ENCODE peak calls at places on chromosomes 4 and X, in nine cellular contexts. I is transverse colon, Z is heart right ventricle, U is ovary, A is spleen, S is bronchial epithelial cell, P is epithelial cell of esophagus, M is AG10803, G is fibroblast of the aortic adventitia. Q is an unnamed sample.

GRCh38 chr4:121669163-121669550 is 27.6 kb downstream of the ANXA5 start:
- DNase-seq in S (no peak), U (no peak), A (no peak), M (peak; percentile 55), Z (no peak), G (peak; percentile 75), P (no peak), I (no peak), Q (no peak)

GRCh38 chr4:38133711-38134480 is 173.7 kb downstream of the PTTG2 start:
- DNase-seq in Z (no peak), G (no peak), M (peak; percentile 24), P (no peak), A (no peak), I (no peak), S (no peak), U (no peak), Q (no peak)

GRCh38 chr4:52713456-52713937 is 37.7 kb downstream of the ERVMER34-1 start:
- DNase-seq in G (no peak), A (no peak), Z (no peak), U (no peak), S (no peak), M (no peak), I (no peak), P (no peak), Q (no peak)

GRCh38 chr4:140829825-140830224 is 73.6 kb upstream of the TBC1D9 start:
- DNase-seq in G (no peak), A (no peak), M (no peak), Z (no peak), S (no peak), U (no peak), I (no peak), P (no peak), Q (peak; percentile 75)

GRCh38 chr4:180665994-180666818 is 1577.0 kb upstream of the TENM3 start:
- DNase-seq in P (peak; percentile 75), Z (peak; percentile 6), U (no peak), M (peak; percentile 31), A (no peak), I (no peak), S (peak; percentile 33), G (peak; percentile 32), Q (no peak)

GRCh38 chrX:34656842-34657780 is at the start of gene TMEM47:
- DNase-seq in A (peak; percentile 73), S (peak; percentile 53), Z (peak; percentile 73), I (peak; percentile 71), U (peak; percentile 79), P (peak; percentile 54), G (peak; percentile 66), M (peak; percentile 83), Q (no peak)

GRCh38 chrX:1592128-1592862 is 891 bp downstream of the AKAP17A start:
- DNase-seq in P (peak; percentile 36), U (peak; percentile 66), I (peak; percentile 38), M (no peak), S (peak; percentile 21), A (peak; percentile 90), G (peak; percentile 19), Z (no peak), Q (no peak)

GRCh38 chr4:14218641-14219040 is 591.1 kb upstream of the BOD1L1 start:
- DNase-seq in G (no peak), S (peak; percentile 7), P (peak; percentile 56), A (no peak), I (no peak), Z (peak; percentile 6), M (no peak), U (no peak), Q (no peak)

GRCh38 chr4:1731180-1731579 is 9.9 kb downstream of the TACC3 start:
- DNase-seq in M (no peak), A (peak; percentile 74), S (peak; percentile 86), U (no peak), G (no peak), I (no peak), P (peak; percentile 85), Z (no peak), Q (no peak)

GRCh38 chrX:149518236-149518635 is 13.1 kb upstream of the IDS start:
- DNase-seq in A (no peak), P (no peak), I (no peak), U (no peak), S (no peak), G (no peak), Z (no peak), M (no peak), Q (no peak)

GRCh38 chrX:79259073-79259689 is 108.0 kb downstream of the ITM2A start:
- DNase-seq in I (no peak), A (no peak), Z (peak; percentile 16), G (no peak), M (no peak), U (no peak), S (no peak), P (no peak), Q (peak; percentile 90)

GRCh38 chr4:176939445-176939844 is 146.7 kb upstream of the VEGFC start:
- DNase-seq in U (no peak), A (no peak), G (no peak), S (no peak), I (no peak), Z (no peak), M (peak; percentile 41), P (peak; percentile 3), Q (no peak)

GRCh38 chr4:33160126-33160525 is 2440.0 kb downstream of the PCDH7 start:
- DNase-seq in G (peak; percentile 59), U (no peak), M (peak; percentile 55), S (peak; percentile 13), P (peak; percentile 46), Z (no peak), I (no peak), A (no peak), Q (no peak)

GRCh38 chrX:21355831-21356230 is 18.4 kb upstream of the CNKSR2 start:
- DNase-seq in Z (no peak), G (no peak), S (no peak), P (no peak), I (no peak), M (no peak), U (no peak), A (no peak), Q (no peak)

GRCh38 chrX:18026171-18026570 is 165.1 kb upstream of the RAI2 start:
- DNase-seq in G (no peak), P (no peak), S (no peak), I (no peak), M (no peak), U (no peak), A (no peak), Z (peak; percentile 3), Q (no peak)

GRCh38 chr4:22515145-22515887 is 550 bp downstream of the ADGRA3 start:
- DNase-seq in U (peak; percentile 76), M (peak; percentile 52), S (peak; percentile 60), G (peak; percentile 73), P (peak; percentile 78), I (peak; percentile 78), Z (peak; percentile 63), A (peak; percentile 81), Q (no peak)

GRCh38 chr4:22515888-22516541 is at the start of gene ADGRA3:
- DNase-seq in P (peak; percentile 79), M (peak; percentile 70), S (no peak), Z (peak; percentile 71), I (peak; percentile 80), G (peak; percentile 47), U (peak; percentile 83), A (peak; percentile 74), Q (no peak)

GRCh38 chr4:22512306-22512705 is 3.6 kb downstream of the ADGRA3 start:
- DNase-seq in U (no peak), S (no peak), Z (no peak), I (no peak), P (no peak), M (no peak), G (no peak), A (no peak), Q (no peak)

GRCh38 chr4:22514431-22514830 is 1.4 kb downstream of the ADGRA3 start:
- DNase-seq in M (no peak), G (peak; percentile 20), I (no peak), Z (no peak), P (peak; percentile 4), U (no peak), S (no peak), A (no peak), Q (no peak)

GRCh38 chr4:22514001-22514400 is 1.9 kb downstream of the ADGRA3 start:
- DNase-seq in G (peak; percentile 52), I (no peak), S (no peak), P (peak; percentile 19), Z (no peak), A (no peak), M (peak; percentile 44), U (no peak), Q (no peak)
- H3K4me3 ChIP-seq in G (peak overlapping the region; percentile 78), I (peak overlapping the region; percentile 41), S (peak overlapping the region; percentile 57), P (peak overlapping the region; percentile 71), Z (no peak overlapping the region), A (no peak overlapping the region), M (peak overlapping the region; percentile 73), U (no peak overlapping the region), Q (no peak overlapping the region)

GRCh38 chr4:95362906-95363578 is 185.7 kb downstream of the UNC5C start:
- DNase-seq in P (peak; percentile 4), M (no peak), S (no peak), A (no peak), Z (no peak), U (peak; percentile 39), G (peak; percentile 35), I (no peak), Q (no peak)
- TF ChIP-seq CTCF in P (peak; percentile 6), M (no peak), S (no peak), A (no peak), Z (peak; percentile 7), U (no peak), G (peak; percentile 22), I (peak; percentile 4), Q (peak; percentile 22)

DNA sequence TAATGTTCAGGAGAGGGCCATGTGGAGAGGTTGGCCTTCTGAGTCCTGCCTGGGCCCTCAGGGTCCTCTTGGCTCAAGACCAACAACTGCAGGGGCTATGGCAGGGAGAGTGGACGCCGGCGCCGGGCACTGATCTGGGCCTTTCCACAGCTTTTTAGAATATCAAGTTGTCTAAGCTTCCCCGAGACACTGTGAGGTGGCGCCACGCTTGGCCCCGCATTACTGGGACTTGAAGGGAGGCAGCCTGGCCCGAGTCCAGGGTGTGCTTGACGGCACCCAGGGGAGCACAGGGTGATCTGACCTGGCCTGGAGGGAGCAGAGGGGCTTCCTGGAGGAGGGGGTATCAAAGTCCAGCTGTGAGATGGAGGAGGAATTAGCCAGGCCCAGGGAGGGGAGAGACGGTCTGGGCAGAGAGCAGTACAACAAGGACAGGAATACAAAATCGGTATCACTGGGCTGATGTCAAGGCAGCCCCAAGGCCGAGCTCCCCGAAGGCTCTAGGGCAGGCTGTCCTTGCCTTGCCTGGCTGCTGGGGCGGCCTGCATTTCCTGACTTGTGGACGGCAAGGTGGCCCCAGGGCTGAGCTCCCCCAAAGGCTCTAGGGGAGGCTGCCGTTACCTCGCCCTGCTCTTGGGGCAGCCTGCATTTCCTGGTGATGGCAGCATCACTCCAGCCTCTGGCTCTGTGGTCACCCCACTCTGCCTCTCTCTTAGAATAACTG is 28.1 kb downstream of the ABLIM2 start:
- DNase-seq in U (no peak), P (no peak), S (no peak), I (no peak), A (no peak), G (no peak), Z (no peak), M (no peak), Q (no peak)
- H3K4me3 ChIP-seq in U (no peak overlapping the region), P (no peak overlapping the region), S (no peak overlapping the region), I (no peak overlapping the region), A (no peak overlapping the region), G (no peak overlapping the region), Z (no peak overlapping the region), M (no peak overlapping the region), Q (no peak overlapping the region)

DNA sequence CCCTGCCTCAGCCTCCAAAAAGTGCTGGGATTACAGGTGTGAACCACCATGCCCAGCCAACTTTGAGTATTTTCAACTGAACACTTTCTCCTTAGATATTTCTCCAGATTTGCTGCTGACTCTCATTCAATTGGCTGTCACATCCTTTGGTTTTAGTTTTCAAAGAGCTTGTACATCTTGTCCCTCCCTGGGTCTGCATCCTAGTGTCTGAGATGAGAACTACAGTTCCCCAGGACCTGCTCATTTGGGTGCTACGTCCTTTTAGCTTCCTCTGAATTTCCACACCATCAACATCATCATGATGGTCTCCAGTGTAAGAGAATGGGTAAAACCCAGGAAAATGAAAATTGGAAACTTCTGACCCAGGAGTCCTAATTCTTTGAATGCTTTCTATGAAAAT is 312.9 kb downstream of the NLGN4X start:
- DNase-seq in S (no peak), I (no peak), M (no peak), U (no peak), G (no peak), P (no peak), Z (no peak), A (no peak), Q (no peak)
- TF ChIP-seq CTCF in S (no peak), I (no peak), M (no peak), U (no peak), G (no peak), P (no peak), Z (no peak), A (no peak), Q (no peak)